ENCODE peak calls at places on chromosomes 7 and 10, in ten cellular contexts. One of them, this sample, is unnamed.

GRCh38 chr7:55423891-55424290 is 58.8 kb downstream of the LANCL2 start:
- DNase-seq in stimulated activated CD8-positive, alpha-beta memory T cell treated with anti-CD3 and anti-CD28 coated beads, Interleukin-4, amount 100 ng/mL, for 24 hours: no peak
- DNase-seq in A172: peak
- DNase-seq in T-helper 2 cell: no peak
- DNase-seq in NCI-H1105 treated with DMSO at 0.1 percent for 48 hours: no peak
- DNase-seq in WTC11: no peak
- DNase-seq in neuronal stem cell: no peak
- DNase-seq in GM19239: no peak
- DNase-seq in NCI-H748 treated with DMSO at 0.1 percent for 48 hours: no peak
- DNase-seq in activated naive CD4-positive, alpha-beta T cell treated with Interleukin-2 at 50 U/mL for 16 hours: no peak
- DNase-seq in this sample: no peak

GRCh38 chr7:93551063-93551895 is 23.2 kb downstream of the CALCR start:
- DNase-seq in stimulated activated CD8-positive, alpha-beta memory T cell treated with anti-CD3 and anti-CD28 coated beads, Interleukin-4, amount 100 ng/mL, for 24 hours: no peak
- DNase-seq in A172: peak
- DNase-seq in T-helper 2 cell: no peak
- DNase-seq in NCI-H1105 treated with DMSO at 0.1 percent for 48 hours: peak
- DNase-seq in WTC11: no peak
- DNase-seq in neuronal stem cell: peak
- DNase-seq in GM19239: no peak
- DNase-seq in NCI-H748 treated with DMSO at 0.1 percent for 48 hours: peak
- DNase-seq in activated naive CD4-positive, alpha-beta T cell treated with Interleukin-2 at 50 U/mL for 16 hours: no peak
- DNase-seq in this sample: no peak

GRCh38 chr7:11332865-11333228 is 359.2 kb downstream of the PHF14 start:
- DNase-seq in stimulated activated CD8-positive, alpha-beta memory T cell treated with anti-CD3 and anti-CD28 coated beads, Interleukin-4, amount 100 ng/mL, for 24 hours: no peak
- DNase-seq in A172: no peak
- DNase-seq in T-helper 2 cell: no peak
- DNase-seq in NCI-H1105 treated with DMSO at 0.1 percent for 48 hours: no peak
- DNase-seq in WTC11: no peak
- DNase-seq in neuronal stem cell: no peak
- DNase-seq in GM19239: no peak
- DNase-seq in NCI-H748 treated with DMSO at 0.1 percent for 48 hours: no peak
- DNase-seq in activated naive CD4-positive, alpha-beta T cell treated with Interleukin-2 at 50 U/mL for 16 hours: no peak
- DNase-seq in this sample: no peak

GRCh38 chr7:132580717-132581285 is 4.5 kb upstream of the PLXNA4 start:
- DNase-seq in stimulated activated CD8-positive, alpha-beta memory T cell treated with anti-CD3 and anti-CD28 coated beads, Interleukin-4, amount 100 ng/mL, for 24 hours: peak
- DNase-seq in A172: peak
- DNase-seq in T-helper 2 cell: peak
- DNase-seq in NCI-H1105 treated with DMSO at 0.1 percent for 48 hours: peak
- DNase-seq in WTC11: peak
- DNase-seq in neuronal stem cell: peak
- DNase-seq in GM19239: peak
- DNase-seq in NCI-H748 treated with DMSO at 0.1 percent for 48 hours: peak
- DNase-seq in activated naive CD4-positive, alpha-beta T cell treated with Interleukin-2 at 50 U/mL for 16 hours: peak
- DNase-seq in this sample: peak

GRCh38 chr7:30470783-30471182 is 7.8 kb downstream of the NOD1 start:
- DNase-seq in stimulated activated CD8-positive, alpha-beta memory T cell treated with anti-CD3 and anti-CD28 coated beads, Interleukin-4, amount 100 ng/mL, for 24 hours: no peak
- DNase-seq in A172: peak
- DNase-seq in T-helper 2 cell: no peak
- DNase-seq in NCI-H1105 treated with DMSO at 0.1 percent for 48 hours: peak
- DNase-seq in WTC11: no peak
- DNase-seq in neuronal stem cell: no peak
- DNase-seq in GM19239: no peak
- DNase-seq in NCI-H748 treated with DMSO at 0.1 percent for 48 hours: no peak
- DNase-seq in activated naive CD4-positive, alpha-beta T cell treated with Interleukin-2 at 50 U/mL for 16 hours: no peak
- DNase-seq in this sample: peak

GRCh38 chr10:7541137-7542087 is 125.4 kb downstream of the ITIH5 start:
- DNase-seq in stimulated activated CD8-positive, alpha-beta memory T cell treated with anti-CD3 and anti-CD28 coated beads, Interleukin-4, amount 100 ng/mL, for 24 hours: no peak
- DNase-seq in A172: peak
- DNase-seq in T-helper 2 cell: no peak
- DNase-seq in NCI-H1105 treated with DMSO at 0.1 percent for 48 hours: no peak
- DNase-seq in WTC11: peak
- DNase-seq in neuronal stem cell: no peak
- DNase-seq in GM19239: no peak
- DNase-seq in NCI-H748 treated with DMSO at 0.1 percent for 48 hours: no peak
- DNase-seq in activated naive CD4-positive, alpha-beta T cell treated with Interleukin-2 at 50 U/mL for 16 hours: no peak
- DNase-seq in this sample: no peak

GRCh38 chr10:11547111-11547625 is 64.3 kb downstream of the USP6NL start:
- DNase-seq in stimulated activated CD8-positive, alpha-beta memory T cell treated with anti-CD3 and anti-CD28 coated beads, Interleukin-4, amount 100 ng/mL, for 24 hours: no peak
- DNase-seq in A172: peak
- DNase-seq in T-helper 2 cell: no peak
- DNase-seq in NCI-H1105 treated with DMSO at 0.1 percent for 48 hours: no peak
- DNase-seq in WTC11: no peak
- DNase-seq in neuronal stem cell: no peak
- DNase-seq in GM19239: no peak
- DNase-seq in NCI-H748 treated with DMSO at 0.1 percent for 48 hours: no peak
- DNase-seq in activated naive CD4-positive, alpha-beta T cell treated with Interleukin-2 at 50 U/mL for 16 hours: no peak
- DNase-seq in this sample: no peak

GRCh38 chr7:66505009-66505408 is 123.7 kb upstream of the KCTD7 start:
- DNase-seq in stimulated activated CD8-positive, alpha-beta memory T cell treated with anti-CD3 and anti-CD28 coated beads, Interleukin-4, amount 100 ng/mL, for 24 hours: no peak
- DNase-seq in A172: no peak
- DNase-seq in T-helper 2 cell: no peak
- DNase-seq in NCI-H1105 treated with DMSO at 0.1 percent for 48 hours: no peak
- DNase-seq in WTC11: no peak
- DNase-seq in neuronal stem cell: no peak
- DNase-seq in GM19239: no peak
- DNase-seq in NCI-H748 treated with DMSO at 0.1 percent for 48 hours: no peak
- DNase-seq in activated naive CD4-positive, alpha-beta T cell treated with Interleukin-2 at 50 U/mL for 16 hours: no peak
- DNase-seq in this sample: no peak

GRCh38 chr10:43437141-43437860 is 390 bp downstream of the ZNF487 start:
- DNase-seq in stimulated activated CD8-positive, alpha-beta memory T cell treated with anti-CD3 and anti-CD28 coated beads, Interleukin-4, amount 100 ng/mL, for 24 hours: no peak
- DNase-seq in A172: no peak
- DNase-seq in T-helper 2 cell: no peak
- DNase-seq in NCI-H1105 treated with DMSO at 0.1 percent for 48 hours: no peak
- DNase-seq in WTC11: no peak
- DNase-seq in neuronal stem cell: peak
- DNase-seq in GM19239: no peak
- DNase-seq in NCI-H748 treated with DMSO at 0.1 percent for 48 hours: no peak
- DNase-seq in activated naive CD4-positive, alpha-beta T cell treated with Interleukin-2 at 50 U/mL for 16 hours: no peak
- DNase-seq in this sample: no peak

GRCh38 chr7:67947651-67948050 is 951.0 kb downstream of the TYW1 start:
- DNase-seq in stimulated activated CD8-positive, alpha-beta memory T cell treated with anti-CD3 and anti-CD28 coated beads, Interleukin-4, amount 100 ng/mL, for 24 hours: no peak
- DNase-seq in A172: peak
- DNase-seq in T-helper 2 cell: no peak
- DNase-seq in NCI-H1105 treated with DMSO at 0.1 percent for 48 hours: no peak
- DNase-seq in WTC11: no peak
- DNase-seq in neuronal stem cell: no peak
- DNase-seq in GM19239: no peak
- DNase-seq in NCI-H748 treated with DMSO at 0.1 percent for 48 hours: no peak
- DNase-seq in activated naive CD4-positive, alpha-beta T cell treated with Interleukin-2 at 50 U/mL for 16 hours: no peak
- DNase-seq in this sample: no peak

GRCh38 chr10:3393958-3394357 is 221.4 kb upstream of the PITRM1 start:
- DNase-seq in stimulated activated CD8-positive, alpha-beta memory T cell treated with anti-CD3 and anti-CD28 coated beads, Interleukin-4, amount 100 ng/mL, for 24 hours: no peak
- DNase-seq in A172: no peak
- DNase-seq in T-helper 2 cell: no peak
- DNase-seq in NCI-H1105 treated with DMSO at 0.1 percent for 48 hours: no peak
- DNase-seq in WTC11: no peak
- DNase-seq in neuronal stem cell: no peak
- DNase-seq in GM19239: no peak
- DNase-seq in NCI-H748 treated with DMSO at 0.1 percent for 48 hours: no peak
- DNase-seq in activated naive CD4-positive, alpha-beta T cell treated with Interleukin-2 at 50 U/mL for 16 hours: no peak
- DNase-seq in this sample: no peak

GRCh38 chr7:153396475-153396874 is 636.9 kb downstream of the ACTR3B start:
- DNase-seq in stimulated activated CD8-positive, alpha-beta memory T cell treated with anti-CD3 and anti-CD28 coated beads, Interleukin-4, amount 100 ng/mL, for 24 hours: no peak
- DNase-seq in A172: no peak
- DNase-seq in T-helper 2 cell: no peak
- DNase-seq in NCI-H1105 treated with DMSO at 0.1 percent for 48 hours: no peak
- DNase-seq in WTC11: no peak
- DNase-seq in neuronal stem cell: no peak
- DNase-seq in GM19239: no peak
- DNase-seq in NCI-H748 treated with DMSO at 0.1 percent for 48 hours: no peak
- DNase-seq in activated naive CD4-positive, alpha-beta T cell treated with Interleukin-2 at 50 U/mL for 16 hours: no peak
- DNase-seq in this sample: no peak

GRCh38 chr7:14195896-14196295 is 206.4 kb upstream of the ETV1 start:
- DNase-seq in stimulated activated CD8-positive, alpha-beta memory T cell treated with anti-CD3 and anti-CD28 coated beads, Interleukin-4, amount 100 ng/mL, for 24 hours: no peak
- DNase-seq in A172: no peak
- DNase-seq in T-helper 2 cell: no peak
- DNase-seq in NCI-H1105 treated with DMSO at 0.1 percent for 48 hours: no peak
- DNase-seq in WTC11: no peak
- DNase-seq in neuronal stem cell: no peak
- DNase-seq in GM19239: no peak
- DNase-seq in NCI-H748 treated with DMSO at 0.1 percent for 48 hours: no peak
- DNase-seq in activated naive CD4-positive, alpha-beta T cell treated with Interleukin-2 at 50 U/mL for 16 hours: no peak
- DNase-seq in this sample: no peak

GRCh38 chr7:140726304-140726703 is 29.8 kb downstream of the NDUFB2 start:
- DNase-seq in stimulated activated CD8-positive, alpha-beta memory T cell treated with anti-CD3 and anti-CD28 coated beads, Interleukin-4, amount 100 ng/mL, for 24 hours: no peak
- DNase-seq in A172: no peak
- DNase-seq in T-helper 2 cell: no peak
- DNase-seq in NCI-H1105 treated with DMSO at 0.1 percent for 48 hours: no peak
- DNase-seq in WTC11: no peak
- DNase-seq in neuronal stem cell: no peak
- DNase-seq in GM19239: no peak
- DNase-seq in NCI-H748 treated with DMSO at 0.1 percent for 48 hours: no peak
- DNase-seq in activated naive CD4-positive, alpha-beta T cell treated with Interleukin-2 at 50 U/mL for 16 hours: no peak
- DNase-seq in this sample: no peak

GRCh38 chr7:108454674-108455523 is 1.3 kb downstream of the NRCAM start:
- DNase-seq in stimulated activated CD8-positive, alpha-beta memory T cell treated with anti-CD3 and anti-CD28 coated beads, Interleukin-4, amount 100 ng/mL, for 24 hours: no peak
- DNase-seq in A172: no peak
- DNase-seq in T-helper 2 cell: no peak
- DNase-seq in NCI-H1105 treated with DMSO at 0.1 percent for 48 hours: peak
- DNase-seq in WTC11: peak
- DNase-seq in neuronal stem cell: no peak
- DNase-seq in GM19239: peak
- DNase-seq in NCI-H748 treated with DMSO at 0.1 percent for 48 hours: peak
- DNase-seq in activated naive CD4-positive, alpha-beta T cell treated with Interleukin-2 at 50 U/mL for 16 hours: no peak
- DNase-seq in this sample: no peak

GRCh38 chr7:155380221-155380861 is 77.6 kb upstream of the EN2 start:
- DNase-seq in stimulated activated CD8-positive, alpha-beta memory T cell treated with anti-CD3 and anti-CD28 coated beads, Interleukin-4, amount 100 ng/mL, for 24 hours: peak
- DNase-seq in A172: peak
- DNase-seq in T-helper 2 cell: peak
- DNase-seq in NCI-H1105 treated with DMSO at 0.1 percent for 48 hours: peak
- DNase-seq in WTC11: peak
- DNase-seq in neuronal stem cell: no peak
- DNase-seq in GM19239: peak
- DNase-seq in NCI-H748 treated with DMSO at 0.1 percent for 48 hours: peak
- DNase-seq in activated naive CD4-positive, alpha-beta T cell treated with Interleukin-2 at 50 U/mL for 16 hours: peak
- DNase-seq in this sample: peak

GRCh38 chr7:42193457-42194111 is 43.4 kb downstream of the GLI3 start:
- DNase-seq in stimulated activated CD8-positive, alpha-beta memory T cell treated with anti-CD3 and anti-CD28 coated beads, Interleukin-4, amount 100 ng/mL, for 24 hours: no peak
- DNase-seq in A172: no peak
- DNase-seq in T-helper 2 cell: no peak
- DNase-seq in NCI-H1105 treated with DMSO at 0.1 percent for 48 hours: no peak
- DNase-seq in WTC11: no peak
- DNase-seq in neuronal stem cell: no peak
- DNase-seq in GM19239: no peak
- DNase-seq in NCI-H748 treated with DMSO at 0.1 percent for 48 hours: no peak
- DNase-seq in activated naive CD4-positive, alpha-beta T cell treated with Interleukin-2 at 50 U/mL for 16 hours: no peak
- DNase-seq in this sample: no peak

This sample was measured in NCI-H187.